ENCODE peak calls at places on chromosomes 3 and 15, in nine cellular contexts. W is transverse colon, X is HCT116, E is adrenal gland, U is H54, I is testis, O is Peyer's patch, A is uterus, Y is suprapubic skin. F is an unnamed sample.

GRCh38 chr15:48330855-48331795 is at the start of gene DUT:
- DNase-seq in I (peak), Y (peak), U (peak), O (peak), A (peak), E (peak), X (peak), W (peak), F (peak)

GRCh38 chr3:126858887-126859286 is 124.0 kb upstream of the PLXNA1 start:
- DNase-seq in O (no peak), I (no peak), W (no peak), X (no peak), E (peak), A (no peak), Y (no peak), U (peak), F (no peak)

GRCh38 chr15:36371509-36371908 is 207.9 kb upstream of the CDIN1 start:
- DNase-seq in X (peak), Y (no peak), E (no peak), W (no peak), U (no peak), A (no peak), I (no peak), O (no peak), F (no peak)

GRCh38 chr3:54173371-54173770 is 51.0 kb downstream of the CACNA2D3 start:
- DNase-seq in W (no peak), U (no peak), X (no peak), I (no peak), O (no peak), A (no peak), Y (no peak), E (no peak), F (no peak)

GRCh38 chr3:188001052-188001567 is 152.8 kb upstream of the LPP start:
- DNase-seq in U (no peak), E (no peak), A (no peak), W (no peak), Y (no peak), I (no peak), O (no peak), X (no peak), F (no peak)

GRCh38 chr3:62566022-62566557 is 192.7 kb upstream of the FEZF2 start:
- DNase-seq in A (no peak), Y (no peak), U (no peak), I (no peak), W (no peak), O (no peak), E (no peak), X (no peak), F (no peak)

GRCh38 chr3:106691476-106691875 is 685.8 kb upstream of the CCDC54 start:
- DNase-seq in O (no peak), W (no peak), Y (no peak), A (no peak), E (no peak), X (no peak), I (no peak), U (no peak), F (no peak)

GRCh38 chr3:23945903-23946751 is 1.0 kb downstream of the NR1D2 start:
- DNase-seq in U (peak), E (peak), O (peak), Y (peak), A (peak), X (peak), I (peak), W (peak), F (peak)

GRCh38 chr3:31066999-31067398 is 172.5 kb upstream of the GADL1 start:
- DNase-seq in X (no peak), O (no peak), I (no peak), W (no peak), E (peak), A (peak), Y (peak), U (peak), F (no peak)

GRCh38 chr15:51641490-51642135 is 19.0 kb upstream of the DMXL2 start:
- DNase-seq in U (no peak), A (no peak), W (no peak), O (no peak), I (no peak), Y (no peak), X (no peak), E (no peak), F (no peak)

GRCh38 chr3:127273196-127273595 is 14.7 kb downstream of the PRR20G start:
- DNase-seq in I (no peak), U (no peak), E (no peak), Y (no peak), O (no peak), W (no peak), X (no peak), A (no peak), F (no peak)

GRCh38 chr15:74542192-74543042 is 1.4 kb downstream of the ARID3B start:
- DNase-seq in I (no peak), A (no peak), O (no peak), U (no peak), X (no peak), W (no peak), E (no peak), Y (no peak), F (peak)

GRCh38 chr15:74541494-74542191 is 623 bp downstream of the ARID3B start:
- DNase-seq in W (peak), Y (peak), E (peak), A (peak), X (no peak), O (peak), I (peak), U (no peak), F (peak)

GRCh38 chr15:74540761-74541493 is at the start of gene ARID3B:
- DNase-seq in E (peak), U (peak), Y (peak), A (peak), O (peak), W (peak), X (peak), I (peak), F (peak)

GRCh38 chr15:74537736-74538135 is 3.3 kb upstream of the ARID3B start:
- DNase-seq in U (no peak), E (no peak), Y (no peak), O (no peak), A (no peak), I (no peak), X (no peak), W (no peak), F (no peak)

GRCh38 chr15:74540135-74540760 is 772 bp upstream of the ARID3B start:
- DNase-seq in E (no peak), O (no peak), U (no peak), W (no peak), I (no peak), X (no peak), Y (no peak), A (no peak), F (peak)
- TF ChIP-seq POLR2A in E (no peak), O (no peak), U (no peak), W (no peak), I (no peak), X (no peak), Y (no peak), A (no peak), F (no peak)

GRCh38 chr3:45593708-45594601 is 596 bp upstream of the LIMD1 start:
- DNase-seq in U (peak), A (peak), I (peak), E (peak), O (peak), Y (peak), W (peak), X (peak), F (peak)
- TF ChIP-seq POLR2A in U (peak), A (peak), I (no peak), E (peak), O (peak), Y (no peak), W (peak), X (peak), F (peak)

GRCh38 chr15:101168463-101168824 is 83.4 kb downstream of the CHSY1 start:
- DNase-seq in A (no peak), W (no peak), U (no peak), O (no peak), I (peak), X (no peak), Y (peak), E (peak), F (no peak)
- TF ChIP-seq POLR2A in A (no peak), W (no peak), U (no peak), O (no peak), I (no peak), X (no peak), Y (no peak), E (no peak), F (peak)

GRCh38 chr3:169232863-169233262 is 430.6 kb downstream of the MECOM start:
- DNase-seq in E (no peak), O (no peak), X (no peak), I (no peak), U (no peak), Y (no peak), A (no peak), W (no peak), F (no peak)
- TF ChIP-seq POLR2A in E (no peak), O (no peak), X (no peak), I (no peak), U (no peak), Y (no peak), A (no peak), W (no peak), F (no peak)

DNA sequence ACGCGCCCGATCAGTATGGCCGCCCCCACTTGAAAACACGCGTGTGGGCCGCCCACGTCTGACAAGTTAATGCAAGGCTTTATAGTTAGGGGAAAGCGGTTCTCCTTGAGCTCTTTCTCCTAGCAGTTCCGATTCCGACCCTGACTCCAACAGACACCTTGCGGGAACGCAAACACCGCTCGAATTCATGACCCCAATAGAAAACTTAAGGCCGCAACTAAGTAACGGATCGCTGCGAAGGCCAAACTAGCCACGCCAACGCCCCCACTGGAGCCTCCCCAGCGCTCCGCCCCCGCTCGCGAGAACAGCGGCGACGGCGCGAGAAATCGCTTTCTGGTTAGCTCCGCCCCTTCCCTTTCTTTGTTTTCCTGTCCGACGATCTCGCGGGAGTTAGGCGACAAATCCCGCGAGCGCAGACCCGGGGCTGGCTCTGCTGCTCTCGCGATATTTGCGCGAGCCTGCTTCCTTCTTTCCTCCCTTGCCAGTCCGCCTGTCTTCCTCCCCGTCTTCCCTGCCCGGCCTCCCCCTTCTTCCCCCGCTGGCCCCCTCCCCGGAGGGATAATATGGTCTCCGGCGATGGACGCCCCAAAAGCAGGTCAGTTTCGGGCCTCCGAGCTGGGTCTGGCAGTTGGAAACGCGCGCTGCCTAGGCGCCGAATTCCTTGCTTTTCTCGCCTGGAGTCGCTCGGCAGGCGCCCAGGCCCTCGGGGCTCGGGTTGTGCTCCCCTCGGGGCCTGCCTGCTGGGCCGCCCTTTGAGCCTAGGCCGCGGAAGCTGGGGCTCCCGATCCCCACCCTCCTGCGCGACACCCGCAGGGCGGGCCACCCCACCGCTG is at the start of gene IREB2:
- DNase-seq in E (peak), W (peak), O (peak), Y (peak), A (peak), I (peak), U (peak), X (peak), F (peak)
- TF ChIP-seq POLR2A in E (peak), W (peak), O (peak), Y (no peak), A (peak), I (no peak), U (peak), X (peak), F (peak)

DNA sequence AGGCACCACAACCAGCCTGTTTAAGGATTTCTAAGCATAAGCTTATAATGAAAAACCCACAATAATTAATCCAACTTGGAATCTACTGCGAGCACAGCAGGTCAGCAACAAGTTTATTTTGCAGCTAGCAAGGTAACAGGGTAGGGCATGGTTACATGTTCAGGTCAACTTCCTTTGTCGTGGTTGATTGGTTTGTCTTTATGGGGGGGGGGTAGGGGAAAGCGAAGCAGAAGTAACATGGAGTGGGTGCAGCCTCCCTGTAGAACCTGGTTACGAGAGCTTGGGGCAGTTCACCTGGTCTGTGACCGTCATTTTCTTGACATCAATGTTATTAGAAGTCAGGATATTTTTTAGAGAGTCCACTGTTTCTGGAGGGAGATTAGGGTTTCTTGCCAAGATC is 15.1 kb downstream of the APOD start:
- DNase-seq in W (no peak), E (no peak), I (no peak), X (no peak), Y (no peak), A (no peak), U (no peak), O (no peak), F (no peak)
- TF ChIP-seq POLR2A in W (no peak), E (no peak), I (no peak), X (no peak), Y (no peak), A (no peak), U (no peak), O (no peak), F (no peak)

GRCh38 chr3:134364061-134364935 is 9.9 kb downstream of the AMOTL2 start:
- DNase-seq in A (peak), Y (peak), U (peak), E (peak), W (peak), X (peak), O (peak), I (peak), F (no peak)
- TF ChIP-seq POLR2A in A (no peak), Y (no peak), U (peak), E (peak), W (no peak), X (no peak), O (no peak), I (no peak), F (no peak)

GRCh38 chr15:73686781-73687256 is 2.6 kb downstream of the CD276 start:
- DNase-seq in U (peak), Y (no peak), O (peak), X (no peak), A (no peak), W (no peak), E (peak), I (no peak), F (no peak)
- TF ChIP-seq POLR2A in U (no peak), Y (no peak), O (no peak), X (no peak), A (no peak), W (no peak), E (peak), I (no peak), F (no peak)

GRCh38 chr15:64355559-64356442 is at the start of gene CSNK1G1:
- DNase-seq in A (peak), W (peak), U (peak), E (peak), O (peak), X (peak), Y (peak), I (peak), F (peak)
- TF ChIP-seq POLR2A in A (no peak), W (peak), U (peak), E (peak), O (no peak), X (no peak), Y (no peak), I (no peak), F (peak)

F was measured in erythroblast.